ENCODE peak calls at places on chromosomes 16 and 17, in four cellular contexts. O is K562, E is HepG2, K is GM12878. G is an unnamed sample.

GRCh38 chr17:64036198-64036922 is 15.9 kb upstream of the ICAM2 start:
- DNase-seq in O (no peak), E (peak), K (no peak), G (peak)

GRCh38 chr16:22402191-22402590 is 27.8 kb upstream of the CDR2 start:
- DNase-seq in E (no peak), K (no peak), O (no peak), G (no peak)

GRCh38 chr16:8481810-8482209 is 108.5 kb downstream of the TMEM114 start:
- DNase-seq in O (no peak), E (no peak), K (no peak), G (no peak)

GRCh38 chr17:10200016-10200415 is 1.6 kb upstream of the GAS7 start:
- DNase-seq in K (no peak), O (no peak), E (no peak), G (no peak)

GRCh38 chr16:67968440-67969285 is at the start of gene SLC12A4:
- DNase-seq in O (peak), E (peak), K (no peak), G (peak)

GRCh38 chr17:69871318-69871717 is 203.7 kb upstream of the KCNJ16 start:
- DNase-seq in O (no peak), E (no peak), K (no peak), G (no peak)

GRCh38 chr17:11954961-11955360 is 42.3 kb downstream of the ZNF18 start:
- DNase-seq in E (no peak), O (no peak), K (no peak), G (no peak)

GRCh38 chr17:1493291-1493980 is 950 bp upstream of the MYO1C start:
- DNase-seq in E (no peak), O (no peak), K (no peak), G (no peak)

GRCh38 chr17:7589204-7589868 is 558 bp downstream of the SOX15 start:
- DNase-seq in E (no peak), K (no peak), O (no peak), G (peak)
- TF ChIP-seq ESRRA in E (no peak), K (no peak), O (no peak), G (no peak)

GRCh38 chr16:20916927-20917326 is 16.4 kb downstream of the LYRM1 start:
- DNase-seq in K (no peak), E (no peak), O (no peak), G (no peak)

GRCh38 chr16:20920091-20920490 is 19.5 kb downstream of the LYRM1 start:
- DNase-seq in O (no peak), K (no peak), E (no peak), G (no peak)

GRCh38 chr16:20916289-20916688 is 15.7 kb downstream of the LYRM1 start:
- DNase-seq in O (no peak), K (no peak), E (no peak), G (no peak)

GRCh38 chr16:20918486-20919239 is 18.1 kb downstream of the LYRM1 start:
- DNase-seq in K (no peak), O (peak), E (no peak), G (no peak)

GRCh38 chr16:20915733-20916132 is 15.2 kb downstream of the LYRM1 start:
- DNase-seq in O (peak), E (no peak), K (no peak), G (no peak)
- TF ChIP-seq ATF2 in O (no peak), E (no peak), K (no peak), G (no peak)

DNA sequence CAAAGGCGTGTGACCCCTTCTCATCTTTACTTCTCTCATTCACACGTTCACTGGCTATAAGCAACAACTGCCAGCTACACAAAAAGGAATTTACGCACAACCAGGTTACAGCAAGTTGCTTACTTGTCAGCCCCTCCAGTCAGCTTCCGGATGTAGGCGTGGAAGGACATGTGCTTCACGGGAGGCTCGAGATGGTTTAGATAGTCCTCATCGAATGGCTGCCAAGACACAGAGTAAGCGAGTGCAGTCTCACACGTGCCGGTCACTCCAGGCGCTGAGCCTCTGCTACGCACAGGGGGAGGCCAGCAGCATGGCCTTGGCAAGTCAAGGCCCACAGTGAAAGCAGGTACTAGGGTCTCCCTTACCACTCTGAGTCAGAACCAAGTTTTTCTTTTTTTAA is 28.3 kb downstream of the NPLOC4 start:
- DNase-seq in K (no peak), O (no peak), E (no peak), G (no peak)
- TF ChIP-seq CREM in K (no peak), O (no peak), E (no peak), G (no peak)

GRCh38 chr16:85676466-85676865 is 12.3 kb downstream of the GINS2 start:
- DNase-seq in E (no peak), K (no peak), O (no peak), G (no peak)

GRCh38 chr16:85674828-85675227 is 13.9 kb downstream of the GINS2 start:
- DNase-seq in K (no peak), E (no peak), O (no peak), G (no peak)

GRCh38 chr16:85675528-85675927 is 13.2 kb downstream of the GINS2 start:
- DNase-seq in K (no peak), E (peak), O (no peak), G (no peak)

GRCh38 chr16:85674418-85674755 is 14.4 kb downstream of the GINS2 start:
- DNase-seq in O (no peak), E (no peak), K (no peak), G (no peak)

GRCh38 chr16:85673529-85674417 is 15.0 kb downstream of the GINS2 start:
- DNase-seq in O (no peak), E (no peak), K (no peak), G (no peak)
- TF ChIP-seq ESRRA in O (no peak), E (no peak), K (no peak), G (no peak)

GRCh38 chr17:29742210-29742513 is 119.5 kb upstream of the CORO6 start:
- DNase-seq in O (no peak), K (no peak), E (no peak), G (no peak)

GRCh38 chr17:29744121-29744520 is 121.4 kb upstream of the CORO6 start:
- DNase-seq in E (no peak), O (no peak), K (no peak), G (no peak)

GRCh38 chr17:29734640-29735039 is 111.9 kb upstream of the CORO6 start:
- DNase-seq in E (peak), K (no peak), O (no peak), G (no peak)

DNA sequence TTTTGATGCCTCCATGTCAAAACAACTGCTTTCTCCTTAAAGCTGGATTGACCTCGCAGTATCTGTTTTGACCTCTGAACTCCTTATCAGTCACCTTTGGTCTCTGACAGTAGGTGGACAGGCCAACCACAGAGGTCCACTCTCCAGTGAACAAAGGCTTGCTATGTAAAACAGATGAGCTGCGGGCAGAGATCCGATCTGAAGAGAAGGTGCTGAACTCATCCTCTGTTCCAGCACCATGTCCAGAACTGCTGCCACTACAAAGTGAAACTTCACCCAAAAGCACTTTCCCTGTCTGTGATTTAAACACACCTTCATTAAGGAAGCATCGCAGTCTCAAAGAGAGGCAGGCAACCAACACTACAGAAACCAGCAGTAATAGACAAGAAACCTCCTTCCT is 117.3 kb upstream of the CORO6 start:
- DNase-seq in K (no peak), E (peak), O (peak), G (no peak)
- TF ChIP-seq ATF2 in K (no peak), E (peak), O (no peak), G (no peak)

GRCh38 chr16:28304214-28304613 is 11.9 kb downstream of the SBK1 start:
- DNase-seq in E (peak), K (no peak), O (peak), G (peak)
- TF ChIP-seq CREM in E (peak), K (no peak), O (peak), G (no peak)

DNA sequence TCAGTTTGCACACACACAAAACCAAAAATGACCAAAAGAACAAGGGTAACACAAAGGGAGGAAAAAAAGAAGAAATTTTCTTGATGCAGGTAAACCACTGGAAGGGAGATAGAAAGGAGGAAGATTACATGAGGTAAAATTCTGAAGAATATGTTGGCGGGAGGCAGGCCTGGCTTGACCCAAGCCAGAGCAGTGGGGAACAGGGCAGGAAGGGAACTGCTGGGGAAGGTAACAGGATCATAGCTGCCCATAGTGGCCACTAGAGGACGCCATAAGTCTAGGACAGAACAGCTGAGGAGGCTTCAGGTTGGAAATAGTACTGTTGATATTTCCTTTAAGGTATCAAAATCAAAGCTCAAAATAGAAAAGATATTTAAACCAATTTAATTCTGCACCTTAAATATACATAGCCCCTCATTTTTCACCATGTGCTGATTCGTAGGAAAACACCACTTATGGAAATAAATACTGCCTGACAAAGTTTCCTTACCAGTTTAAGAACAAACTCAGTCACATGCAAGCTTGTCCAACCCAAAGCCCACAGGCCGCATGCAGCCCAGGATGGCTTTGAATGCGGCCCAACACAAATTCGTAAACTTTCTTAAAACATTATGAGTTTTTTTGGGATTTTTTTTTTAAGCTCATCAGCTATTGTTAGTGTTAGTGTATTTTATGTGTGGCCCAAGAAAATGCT is 15.5 kb downstream of the VPS35 start:
- DNase-seq in E (peak), O (peak), K (peak), G (peak)
- TF ChIP-seq ESRRA in E (no peak), O (no peak), K (no peak), G (no peak)

GRCh38 chr17:79819085-79819484 is 20.2 kb downstream of the CBX4 start:
- DNase-seq in O (no peak), K (no peak), E (no peak), G (no peak)
- TF ChIP-seq ATF2 in O (no peak), K (no peak), E (no peak), G (no peak)

GRCh38 chr17:41549596-41550039 is 21.5 kb upstream of the KRT19 start:
- DNase-seq in E (no peak), K (no peak), O (peak), G (no peak)

GRCh38 chr17:41553176-41553575 is 18.7 kb downstream of the KRT9 start:
- DNase-seq in E (no peak), O (no peak), K (no peak), G (no peak)

GRCh38 chr17:41552455-41552854 is 19.4 kb downstream of the KRT9 start:
- DNase-seq in O (no peak), E (no peak), K (no peak), G (no peak)

GRCh38 chr17:41548844-41549595 is 20.9 kb upstream of the KRT19 start:
- DNase-seq in E (peak), K (peak), O (peak), G (peak)

DNA sequence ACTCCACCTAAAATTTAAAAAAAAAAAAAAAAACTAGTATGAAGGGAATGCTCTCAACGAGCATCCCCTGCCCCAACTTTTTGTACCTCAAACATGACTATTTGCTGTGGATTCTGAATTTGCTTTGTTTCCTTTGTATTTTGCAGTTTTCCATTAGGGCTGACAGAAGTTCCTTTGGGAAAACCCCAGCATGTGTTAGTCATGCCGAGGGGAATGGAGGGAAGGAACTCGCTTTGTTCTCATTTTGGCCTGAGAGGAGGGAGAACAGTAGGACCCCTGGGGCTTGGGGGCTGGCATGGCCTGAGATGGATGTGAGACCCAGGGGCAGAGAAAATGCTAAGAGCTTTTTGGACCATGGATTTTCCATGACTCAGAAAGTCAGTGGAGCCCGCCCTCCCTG is 20.5 kb downstream of the KRT9 start:
- DNase-seq in K (no peak), O (no peak), E (no peak), G (no peak)
- TF ChIP-seq CREM in K (no peak), O (no peak), E (no peak), G (no peak)